ENCODE peak calls at places on chromosomes 6 and 20, in four cellular contexts. K is fibroblast of lung; E is activated T-cell treated with anti-CD3 and anti-CD28 coated beads, Interleukin-2, amount 50 U/mL, for 72 hours; X is Ammon's horn. Y is an unnamed sample.

GRCh38 chr6:168029459-168030217 is 32.2 kb downstream of the KIF25 start:
- DNase-seq in K (no peak), E (no peak), X (no peak), Y (no peak)

GRCh38 chr6:84696181-84696580 is 68.2 kb downstream of the TBX18 start:
- DNase-seq in K (no peak), E (no peak), X (no peak), Y (no peak)

GRCh38 chr6:32815996-32816395 is 806 bp downstream of the HLA-DOB start:
- DNase-seq in K (no peak), E (no peak), X (no peak), Y (no peak)

GRCh38 chr6:30591008-30591407 is 19.8 kb downstream of the ABCF1 start:
- DNase-seq in K (peak), E (no peak), X (no peak), Y (peak)

GRCh38 chr6:157650261-157650640 is 172.8 kb upstream of the SNX9 start:
- DNase-seq in K (no peak), E (no peak), X (peak), Y (no peak)

GRCh38 chr20:50398064-50398463 is 112.1 kb upstream of the PTPN1 start:
- DNase-seq in K (no peak), E (no peak), X (no peak), Y (no peak)

GRCh38 chr6:123519191-123519510 is 117.6 kb downstream of the TRDN start:
- DNase-seq in K (no peak), E (no peak), X (peak), Y (peak)

GRCh38 chr20:23766531-23766930 is 15.8 kb upstream of the CST1 start:
- DNase-seq in K (no peak), E (no peak), X (no peak), Y (no peak)

GRCh38 chr6:73121421-73121993 is 103.8 kb downstream of the KHDC1L start:
- DNase-seq in K (peak), E (no peak), X (no peak), Y (no peak)

GRCh38 chr6:1988843-1989242 is 256.6 kb downstream of the GMDS start:
- DNase-seq in K (no peak), E (no peak), X (no peak), Y (no peak)

GRCh38 chr6:30640481-30640880 is 6.5 kb upstream of the C6orf136 start:
- DNase-seq in K (no peak), E (no peak), X (no peak), Y (no peak)

GRCh38 chr6:114344216-114344970 is 1.6 kb upstream of the HS3ST5 start:
- DNase-seq in K (no peak), E (no peak), X (no peak), Y (no peak)

GRCh38 chr6:146111864-146112263 is 83.0 kb downstream of the GRM1 start:
- DNase-seq in K (no peak), E (no peak), X (peak), Y (no peak)